ENCODE peak calls at places on chromosomes 16 and 17, in nine cellular contexts. G is stimulated activated naive CD4-positive, alpha-beta T cell; B is HT1080; W is neuronal stem cell; D is C1 segment of cervical spinal cord; T is activated CD4-positive, alpha-beta T cell treated with anti-CD3 and anti-CD28 coated beads for 48 hours; Q is stromal cell of bone marrow; V is BE2C; K is mucosa of descending colon. U is an unnamed sample.

GRCh38 chr16:57514371-57514770 is 22.0 kb downstream of the CCDC102A start:
- DNase-seq in G (no peak), B (no peak), W (no peak), D (no peak), T (no peak), Q (no peak), V (no peak), K (no peak), U (no peak)

GRCh38 chr16:57826040-57826434 is 23.7 kb upstream of the KIFC3 start:
- DNase-seq in G (no peak), B (no peak), W (no peak), D (no peak), T (no peak), Q (no peak), V (no peak), K (no peak), U (no peak)

GRCh38 chr16:31168848-31169247 is 11.1 kb upstream of the FUS start:
- DNase-seq in G (no peak), B (no peak), W (no peak), D (no peak), T (no peak), Q (no peak), V (no peak), K (no peak), U (no peak)

GRCh38 chr17:77609553-77610517 is 348.7 kb upstream of the TNRC6C start:
- DNase-seq in G (peak), B (no peak), W (no peak), D (no peak), T (peak), Q (no peak), V (no peak), K (peak), U (peak)

GRCh38 chr17:15398736-15399331 is 57.4 kb upstream of the TEKT3 start:
- DNase-seq in G (no peak), B (peak), W (no peak), D (peak), T (no peak), Q (no peak), V (peak), K (no peak), U (no peak)

GRCh38 chr16:86374603-86375002 is 135.7 kb upstream of the FOXF1 start:
- DNase-seq in G (no peak), B (no peak), W (no peak), D (no peak), T (no peak), Q (no peak), V (no peak), K (no peak), U (no peak)

GRCh38 chr17:371583-371982 is 19.0 kb upstream of the RPH3AL start:
- DNase-seq in G (no peak), B (no peak), W (no peak), D (no peak), T (no peak), Q (no peak), V (no peak), K (no peak), U (no peak)

GRCh38 chr16:54055191-54055590 is 231.4 kb downstream of the IRX3 start:
- DNase-seq in G (no peak), B (no peak), W (no peak), D (no peak), T (no peak), Q (no peak), V (no peak), K (no peak), U (no peak)

GRCh38 chr16:16127469-16128116 is 95.7 kb downstream of the ABCC6 start:
- DNase-seq in G (peak), B (peak), W (peak), D (peak), T (peak), Q (peak), V (peak), K (peak), U (peak)

GRCh38 chr17:27520571-27521185 is 64.4 kb downstream of the KSR1 start:
- DNase-seq in G (no peak), B (no peak), W (no peak), D (peak), T (no peak), Q (no peak), V (no peak), K (no peak), U (no peak)

GRCh38 chr16:27242868-27243590 is 25.5 kb downstream of the NSMCE1 start:
- DNase-seq in G (peak), B (peak), W (no peak), D (peak), T (peak), Q (peak), V (no peak), K (no peak), U (peak)

GRCh38 chr16:81616321-81617020 is 162.6 kb upstream of the PLCG2 start:
- DNase-seq in G (peak), B (no peak), W (no peak), D (peak), T (peak), Q (no peak), V (peak), K (peak), U (peak)

GRCh38 chr17:49515196-49515770 is 20.2 kb downstream of the NGFR start:
- DNase-seq in G (no peak), B (peak), W (peak), D (peak), T (no peak), Q (peak), V (peak), K (peak), U (peak)

GRCh38 chr16:57384248-57385070 is 12.2 kb downstream of the CX3CL1 start:
- DNase-seq in G (no peak), B (no peak), W (no peak), D (no peak), T (no peak), Q (no peak), V (no peak), K (peak), U (no peak)

GRCh38 chr17:13182450-13182849 is 164.6 kb upstream of the ELAC2 start:
- DNase-seq in G (no peak), B (no peak), W (no peak), D (no peak), T (no peak), Q (no peak), V (no peak), K (peak), U (no peak)

GRCh38 chr17:30599424-30600061 is 122.3 kb downstream of the GOSR1 start:
- DNase-seq in G (no peak), B (no peak), W (no peak), D (no peak), T (no peak), Q (no peak), V (no peak), K (peak), U (no peak)

GRCh38 chr16:49461517-49461951 is 87.9 kb downstream of the C16orf78 start:
- DNase-seq in G (no peak), B (no peak), W (no peak), D (no peak), T (no peak), Q (no peak), V (no peak), K (no peak), U (no peak)

GRCh38 chr16:56265746-56266145 is 74.5 kb downstream of the GNAO1 start:
- DNase-seq in G (no peak), B (no peak), W (no peak), D (no peak), T (no peak), Q (no peak), V (no peak), K (no peak), U (no peak)

GRCh38 chr16:11390573-11391495 is 45.6 kb downstream of the RMI2 start:
- DNase-seq in G (no peak), B (no peak), W (no peak), D (no peak), T (no peak), Q (no peak), V (no peak), K (no peak), U (no peak)

GRCh38 chr17:2071421-2072281 is 16.7 kb downstream of the HIC1 start:
- DNase-seq in G (no peak), B (peak), W (no peak), D (no peak), T (no peak), Q (no peak), V (no peak), K (no peak), U (peak)

GRCh38 chr16:52577130-52577706 is 30.3 kb upstream of the TOX3 start:
- DNase-seq in G (no peak), B (no peak), W (no peak), D (no peak), T (no peak), Q (no peak), V (no peak), K (no peak), U (no peak)

GRCh38 chr17:72822358-72823023 is 270.0 kb downstream of the SLC39A11 start:
- DNase-seq in G (no peak), B (no peak), W (no peak), D (no peak), T (no peak), Q (no peak), V (no peak), K (peak), U (no peak)

GRCh38 chr17:74455025-74455585 is 11.3 kb upstream of the CD300A start:
- DNase-seq in G (no peak), B (no peak), W (no peak), D (no peak), T (no peak), Q (no peak), V (no peak), K (peak), U (no peak)

GRCh38 chr17:33202011-33202410 is 91.1 kb downstream of the ASIC2 start:
- DNase-seq in G (no peak), B (no peak), W (no peak), D (no peak), T (no peak), Q (no peak), V (no peak), K (no peak), U (no peak)

GRCh38 chr16:46974352-46974751 is 878 bp upstream of the DNAJA2 start:
- DNase-seq in G (no peak), B (no peak), W (no peak), D (no peak), T (peak), Q (no peak), V (peak), K (peak), U (no peak)

GRCh38 chr16:21645261-21645721 is 7.1 kb downstream of the IGSF6 start:
- DNase-seq in G (no peak), B (no peak), W (no peak), D (no peak), T (peak), Q (peak), V (no peak), K (no peak), U (no peak)

GRCh38 chr17:20032636-20033035 is 23.5 kb downstream of the SPECC1 start:
- DNase-seq in G (no peak), B (no peak), W (no peak), D (no peak), T (no peak), Q (no peak), V (no peak), K (no peak), U (no peak)

GRCh38 chr17:57657211-57657610 is 87.9 kb downstream of the CCDC182 start:
- DNase-seq in G (no peak), B (no peak), W (no peak), D (no peak), T (no peak), Q (no peak), V (no peak), K (no peak), U (no peak)